ENCODE peak calls at places on chromosomes 16 and 17, in five cellular contexts. One of them, this sample, is unnamed.

GRCh38 chr17:39963826-39964225 is 1.0 kb downstream of the GSDMA start:
- DNase-seq in pancreas: no peak
- DNase-seq in CD4-positive, alpha-beta memory T cell: no peak
- DNase-seq in left ventricle myocardium inferior: no peak
- DNase-seq in Caco-2: no peak
- DNase-seq in this sample: no peak

GRCh38 chr16:75254359-75254837 is 3.0 kb upstream of the BCAR1 start:
- DNase-seq in pancreas: no peak
- DNase-seq in CD4-positive, alpha-beta memory T cell: no peak
- DNase-seq in left ventricle myocardium inferior: no peak
- DNase-seq in Caco-2: no peak
- DNase-seq in this sample: peak

GRCh38 chr17:33560165-33560564 is 267.1 kb upstream of the ASIC2 start:
- DNase-seq in pancreas: no peak
- DNase-seq in CD4-positive, alpha-beta memory T cell: no peak
- DNase-seq in left ventricle myocardium inferior: no peak
- DNase-seq in Caco-2: no peak
- DNase-seq in this sample: no peak

GRCh38 chr17:78112508-78113471 is 15.8 kb downstream of the TMC6 start:
- DNase-seq in pancreas: no peak
- DNase-seq in CD4-positive, alpha-beta memory T cell: peak
- DNase-seq in left ventricle myocardium inferior: peak
- DNase-seq in Caco-2: peak
- DNase-seq in this sample: peak

GRCh38 chr17:27282054-27282501 is 11.8 kb upstream of the WSB1 start:
- DNase-seq in pancreas: no peak
- DNase-seq in CD4-positive, alpha-beta memory T cell: no peak
- DNase-seq in left ventricle myocardium inferior: no peak
- DNase-seq in Caco-2: no peak
- DNase-seq in this sample: peak

GRCh38 chr17:2929881-2930533 is 133.4 kb downstream of the OR1D5 start:
- DNase-seq in pancreas: peak
- DNase-seq in CD4-positive, alpha-beta memory T cell: no peak
- DNase-seq in left ventricle myocardium inferior: peak
- DNase-seq in Caco-2: peak
- DNase-seq in this sample: peak

GRCh38 chr17:62581769-62582168 is 45.7 kb upstream of the MRC2 start:
- DNase-seq in pancreas: no peak
- DNase-seq in CD4-positive, alpha-beta memory T cell: no peak
- DNase-seq in left ventricle myocardium inferior: no peak
- DNase-seq in Caco-2: no peak
- DNase-seq in this sample: no peak

GRCh38 chr17:59763861-59764260 is 56.4 kb downstream of the VMP1 start:
- DNase-seq in pancreas: no peak
- DNase-seq in CD4-positive, alpha-beta memory T cell: no peak
- DNase-seq in left ventricle myocardium inferior: no peak
- DNase-seq in Caco-2: no peak
- DNase-seq in this sample: peak

GRCh38 chr17:15957206-15957605 is 12.3 kb downstream of the ADORA2B start:
- DNase-seq in pancreas: no peak
- DNase-seq in CD4-positive, alpha-beta memory T cell: no peak
- DNase-seq in left ventricle myocardium inferior: no peak
- DNase-seq in Caco-2: no peak
- DNase-seq in this sample: no peak

GRCh38 chr17:15955793-15956541 is 11.0 kb downstream of the ADORA2B start:
- DNase-seq in pancreas: no peak
- DNase-seq in CD4-positive, alpha-beta memory T cell: no peak
- DNase-seq in left ventricle myocardium inferior: no peak
- DNase-seq in Caco-2: no peak
- DNase-seq in this sample: no peak

GRCh38 chr17:15954222-15954621 is 9.3 kb downstream of the ADORA2B start:
- DNase-seq in pancreas: no peak
- DNase-seq in CD4-positive, alpha-beta memory T cell: no peak
- DNase-seq in left ventricle myocardium inferior: no peak
- DNase-seq in Caco-2: no peak
- DNase-seq in this sample: peak

GRCh38 chr17:15957608-15958307 is 12.8 kb downstream of the ADORA2B start:
- DNase-seq in pancreas: peak
- DNase-seq in CD4-positive, alpha-beta memory T cell: no peak
- DNase-seq in left ventricle myocardium inferior: no peak
- DNase-seq in Caco-2: no peak
- DNase-seq in this sample: no peak

GRCh38 chr17:15958484-15958854 is 13.5 kb downstream of the ADORA2B start:
- DNase-seq in pancreas: no peak
- DNase-seq in CD4-positive, alpha-beta memory T cell: no peak
- DNase-seq in left ventricle myocardium inferior: no peak
- DNase-seq in Caco-2: no peak
- DNase-seq in this sample: no peak
- H3K4me3 ChIP-seq in pancreas: no peak
- H3K4me3 ChIP-seq in CD4-positive, alpha-beta memory T cell: no peak
- H3K4me3 ChIP-seq in left ventricle myocardium inferior: no peak
- H3K4me3 ChIP-seq in Caco-2: no peak
- H3K4me3 ChIP-seq in this sample: no peak

GRCh38 chr16:9665851-9666271 is 516.4 kb downstream of the GRIN2A start:
- DNase-seq in pancreas: no peak
- DNase-seq in CD4-positive, alpha-beta memory T cell: no peak
- DNase-seq in left ventricle myocardium inferior: no peak
- DNase-seq in Caco-2: no peak
- DNase-seq in this sample: no peak

GRCh38 chr16:9670058-9670457 is 512.2 kb downstream of the GRIN2A start:
- DNase-seq in pancreas: no peak
- DNase-seq in CD4-positive, alpha-beta memory T cell: no peak
- DNase-seq in left ventricle myocardium inferior: no peak
- DNase-seq in Caco-2: no peak
- DNase-seq in this sample: no peak

GRCh38 chr16:9661336-9661735 is 520.9 kb downstream of the GRIN2A start:
- DNase-seq in pancreas: no peak
- DNase-seq in CD4-positive, alpha-beta memory T cell: no peak
- DNase-seq in left ventricle myocardium inferior: no peak
- DNase-seq in Caco-2: no peak
- DNase-seq in this sample: no peak

GRCh38 chr16:9666834-9667480 is 515.3 kb downstream of the GRIN2A start:
- DNase-seq in pancreas: no peak
- DNase-seq in CD4-positive, alpha-beta memory T cell: no peak
- DNase-seq in left ventricle myocardium inferior: no peak
- DNase-seq in Caco-2: no peak
- DNase-seq in this sample: no peak
- H3K4me3 ChIP-seq in pancreas: no peak
- H3K4me3 ChIP-seq in CD4-positive, alpha-beta memory T cell: no peak
- H3K4me3 ChIP-seq in left ventricle myocardium inferior: no peak
- H3K4me3 ChIP-seq in Caco-2: no peak
- H3K4me3 ChIP-seq in this sample: no peak

DNA sequence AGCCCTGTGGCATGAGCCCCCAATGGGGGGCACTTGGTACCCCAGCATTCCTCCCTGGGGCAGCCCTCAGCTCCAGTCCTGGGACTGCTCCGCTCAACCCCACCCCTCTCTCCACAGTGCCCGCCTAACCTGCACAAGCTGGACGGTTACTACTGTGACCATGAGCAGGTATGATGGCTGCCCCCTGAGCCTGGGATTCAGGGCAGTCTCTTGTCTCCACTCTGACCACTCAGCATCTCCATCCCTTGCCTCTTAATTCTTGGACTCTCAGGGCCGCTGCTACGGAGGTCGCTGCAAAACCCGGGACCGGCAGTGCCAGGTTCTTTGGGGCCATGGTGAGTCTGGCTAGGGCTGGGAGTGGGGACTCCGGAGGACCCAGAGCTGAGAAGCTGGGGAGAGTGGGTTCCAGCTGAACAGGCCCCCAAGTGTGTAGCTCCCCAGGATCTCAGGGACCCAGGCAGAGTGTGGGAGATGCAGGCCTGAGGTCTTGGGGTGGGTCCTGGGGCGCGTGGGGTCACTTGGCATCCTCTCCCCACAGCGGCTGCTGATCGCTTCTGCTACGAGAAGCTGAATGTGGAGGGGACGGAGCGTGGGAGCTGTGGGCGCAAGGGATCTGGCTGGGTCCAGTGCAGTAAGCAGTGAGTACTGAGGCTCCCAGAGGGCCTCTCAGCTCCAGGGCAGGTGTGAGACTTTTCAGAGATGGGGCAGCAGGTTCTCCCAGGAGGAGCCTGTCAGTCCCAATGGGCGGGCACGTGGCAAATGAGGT is 18.0 kb downstream of the ADAM11 start:
- DNase-seq in pancreas: no peak
- DNase-seq in CD4-positive, alpha-beta memory T cell: no peak
- DNase-seq in left ventricle myocardium inferior: no peak
- DNase-seq in Caco-2: no peak
- DNase-seq in this sample: no peak
- H3K4me3 ChIP-seq in pancreas: no peak
- H3K4me3 ChIP-seq in CD4-positive, alpha-beta memory T cell: no peak
- H3K4me3 ChIP-seq in left ventricle myocardium inferior: peak
- H3K4me3 ChIP-seq in Caco-2: peak
- H3K4me3 ChIP-seq in this sample: no peak

GRCh38 chr17:68314916-68315535 is 23.7 kb downstream of the ARSG start:
- DNase-seq in pancreas: no peak
- DNase-seq in CD4-positive, alpha-beta memory T cell: peak
- DNase-seq in left ventricle myocardium inferior: no peak
- DNase-seq in Caco-2: no peak
- DNase-seq in this sample: peak
- H3K4me3 ChIP-seq in pancreas: no peak
- H3K4me3 ChIP-seq in CD4-positive, alpha-beta memory T cell: peak
- H3K4me3 ChIP-seq in left ventricle myocardium inferior: no peak
- H3K4me3 ChIP-seq in Caco-2: no peak
- H3K4me3 ChIP-seq in this sample: no peak

This sample was measured in cardiac muscle cell.